ENCODE peak calls at places on chromosomes 7 and 10, in ten cellular contexts. S, Q, C, Y, G, I, N, B, E and L are unnamed samples.

GRCh38 chr10:124827474-124827873 is 25.9 kb downstream of the ABRAXAS2 start:
- DNase-seq in S (peak), Q (no peak), C (no peak), Y (no peak), G (no peak), I (no peak), N (no peak), B (peak), E (no peak), L (no peak)

GRCh38 chr7:113652501-113652900 is 266.3 kb downstream of the PPP1R3A start:
- DNase-seq in S (peak), Q (no peak), C (no peak), Y (no peak), G (no peak), I (no peak), N (no peak), B (peak), E (no peak), L (no peak)

GRCh38 chr10:9668411-9668810 is 1349.3 kb upstream of the CELF2 start:
- DNase-seq in S (no peak), Q (no peak), C (no peak), Y (no peak), G (no peak), I (no peak), N (no peak), B (no peak), E (no peak), L (no peak)

GRCh38 chr10:69362471-69362954 is 54.2 kb downstream of the TACR2 start:
- DNase-seq in S (peak), Q (no peak), C (no peak), Y (no peak), G (no peak), I (peak), N (no peak), B (peak), E (no peak), L (no peak)

GRCh38 chr7:137691566-137691965 is 155.2 kb downstream of the DGKI start:
- DNase-seq in S (no peak), Q (no peak), C (no peak), Y (no peak), G (no peak), I (no peak), N (no peak), B (peak), E (no peak), L (no peak)

GRCh38 chr7:95596183-95597135 is at the start of gene PDK4:
- DNase-seq in S (peak), Q (peak), C (no peak), Y (peak), G (no peak), I (peak), N (peak), B (peak), E (peak), L (peak)

GRCh38 chr7:148921189-148921588 is 37.1 kb upstream of the EZH2 start:
- DNase-seq in S (no peak), Q (no peak), C (no peak), Y (no peak), G (no peak), I (no peak), N (no peak), B (no peak), E (no peak), L (no peak)

GRCh38 chr10:17144757-17145156 is 15.1 kb upstream of the CUBN start:
- DNase-seq in S (peak), Q (no peak), C (peak), Y (no peak), G (peak), I (no peak), N (no peak), B (no peak), E (no peak), L (no peak)

GRCh38 chr7:89623018-89623672 is 531.1 kb upstream of the STEAP1 start:
- DNase-seq in S (peak), Q (no peak), C (peak), Y (peak), G (peak), I (no peak), N (no peak), B (peak), E (peak), L (peak)

GRCh38 chr7:31874631-31875374 is 187.8 kb downstream of the PPP1R17 start:
- DNase-seq in S (no peak), Q (no peak), C (no peak), Y (no peak), G (no peak), I (no peak), N (no peak), B (peak), E (no peak), L (no peak)

GRCh38 chr10:75272896-75273295 is 37.1 kb upstream of the COMTD1 start:
- DNase-seq in S (no peak), Q (no peak), C (no peak), Y (no peak), G (no peak), I (no peak), N (no peak), B (peak), E (no peak), L (no peak)

GRCh38 chr7:76057813-76058145 is 9.9 kb downstream of the MDH2 start:
- DNase-seq in S (no peak), Q (no peak), C (no peak), Y (no peak), G (no peak), I (no peak), N (no peak), B (no peak), E (no peak), L (no peak)

GRCh38 chr7:151830121-151830815 is 46.6 kb downstream of the PRKAG2 start:
- DNase-seq in S (no peak), Q (no peak), C (no peak), Y (no peak), G (no peak), I (peak), N (no peak), B (no peak), E (no peak), L (no peak)